ENCODE peak calls at places on chromosome 17, in nine cellular contexts. One of them, this sample, is unnamed.

GRCh38 chr17:72151565-72152391 is 31.0 kb downstream of the SOX9 start:
- DNase-seq in retinal pigment epithelial cell: peak
- DNase-seq in ureter: peak
- DNase-seq in NCI-H146: peak
- DNase-seq in neuronal stem cell: peak
- DNase-seq in H7: peak
- DNase-seq in stimulated activated CD8-positive, alpha-beta memory T cell treated with anti-CD3 and anti-CD28 coated beads, Interleukin-15, amount 100 ng/mL, for 48 hours: no peak
- DNase-seq in HL-60: no peak
- DNase-seq in HCT116: peak
- DNase-seq in this sample: peak

GRCh38 chr17:79272666-79273219 is 198.1 kb downstream of the ENGASE start:
- DNase-seq in HCT116: peak
- DNase-seq in neuronal stem cell: no peak
- DNase-seq in ureter: no peak
- DNase-seq in retinal pigment epithelial cell: no peak
- DNase-seq in NCI-H146: no peak
- DNase-seq in stimulated activated CD8-positive, alpha-beta memory T cell treated with anti-CD3 and anti-CD28 coated beads, Interleukin-15, amount 100 ng/mL, for 48 hours: no peak
- DNase-seq in H7: no peak
- DNase-seq in HL-60: no peak
- DNase-seq in this sample: no peak

GRCh38 chr17:57085448-57086068 is 512 bp downstream of the AKAP1 start:
- DNase-seq in ureter: peak
- DNase-seq in stimulated activated CD8-positive, alpha-beta memory T cell treated with anti-CD3 and anti-CD28 coated beads, Interleukin-15, amount 100 ng/mL, for 48 hours: peak
- DNase-seq in HL-60: peak
- DNase-seq in neuronal stem cell: peak
- DNase-seq in H7: peak
- DNase-seq in HCT116: no peak
- DNase-seq in retinal pigment epithelial cell: no peak
- DNase-seq in NCI-H146: peak
- DNase-seq in this sample: peak

GRCh38 chr17:40526668-40527067 is 25.2 kb upstream of the TNS4 start:
- DNase-seq in HCT116: no peak
- DNase-seq in ureter: no peak
- DNase-seq in retinal pigment epithelial cell: no peak
- DNase-seq in neuronal stem cell: no peak
- DNase-seq in stimulated activated CD8-positive, alpha-beta memory T cell treated with anti-CD3 and anti-CD28 coated beads, Interleukin-15, amount 100 ng/mL, for 48 hours: no peak
- DNase-seq in NCI-H146: no peak
- DNase-seq in HL-60: no peak
- DNase-seq in H7: no peak
- DNase-seq in this sample: peak

GRCh38 chr17:66951605-66951953 is 12.9 kb upstream of the CACNG4 start:
- DNase-seq in stimulated activated CD8-positive, alpha-beta memory T cell treated with anti-CD3 and anti-CD28 coated beads, Interleukin-15, amount 100 ng/mL, for 48 hours: no peak
- DNase-seq in neuronal stem cell: no peak
- DNase-seq in ureter: no peak
- DNase-seq in HCT116: no peak
- DNase-seq in retinal pigment epithelial cell: no peak
- DNase-seq in HL-60: no peak
- DNase-seq in H7: no peak
- DNase-seq in NCI-H146: no peak
- DNase-seq in this sample: no peak

GRCh38 chr17:43363181-43363925 is 35.4 kb upstream of the ARL4D start:
- DNase-seq in ureter: no peak
- DNase-seq in stimulated activated CD8-positive, alpha-beta memory T cell treated with anti-CD3 and anti-CD28 coated beads, Interleukin-15, amount 100 ng/mL, for 48 hours: no peak
- DNase-seq in retinal pigment epithelial cell: no peak
- DNase-seq in H7: peak
- DNase-seq in HCT116: no peak
- DNase-seq in neuronal stem cell: no peak
- DNase-seq in NCI-H146: no peak
- DNase-seq in HL-60: no peak
- DNase-seq in this sample: no peak

GRCh38 chr17:50721194-50722010 is 2.0 kb downstream of the LUC7L3 start:
- DNase-seq in H7: no peak
- DNase-seq in HCT116: no peak
- DNase-seq in neuronal stem cell: no peak
- DNase-seq in stimulated activated CD8-positive, alpha-beta memory T cell treated with anti-CD3 and anti-CD28 coated beads, Interleukin-15, amount 100 ng/mL, for 48 hours: no peak
- DNase-seq in NCI-H146: no peak
- DNase-seq in retinal pigment epithelial cell: no peak
- DNase-seq in ureter: no peak
- DNase-seq in HL-60: peak
- DNase-seq in this sample: no peak

GRCh38 chr17:78759969-78760352 is 22.1 kb downstream of the CYTH1 start:
- DNase-seq in H7: no peak
- DNase-seq in retinal pigment epithelial cell: no peak
- DNase-seq in HCT116: no peak
- DNase-seq in stimulated activated CD8-positive, alpha-beta memory T cell treated with anti-CD3 and anti-CD28 coated beads, Interleukin-15, amount 100 ng/mL, for 48 hours: no peak
- DNase-seq in NCI-H146: no peak
- DNase-seq in HL-60: peak
- DNase-seq in neuronal stem cell: no peak
- DNase-seq in ureter: no peak
- DNase-seq in this sample: no peak

GRCh38 chr17:73105448-73105847 is 13.0 kb upstream of the SLC39A11 start:
- DNase-seq in HL-60: peak
- DNase-seq in NCI-H146: no peak
- DNase-seq in neuronal stem cell: no peak
- DNase-seq in ureter: no peak
- DNase-seq in stimulated activated CD8-positive, alpha-beta memory T cell treated with anti-CD3 and anti-CD28 coated beads, Interleukin-15, amount 100 ng/mL, for 48 hours: no peak
- DNase-seq in HCT116: no peak
- DNase-seq in H7: no peak
- DNase-seq in retinal pigment epithelial cell: no peak
- DNase-seq in this sample: no peak

GRCh38 chr17:62105361-62105760 is 40.3 kb upstream of the MED13 start:
- DNase-seq in stimulated activated CD8-positive, alpha-beta memory T cell treated with anti-CD3 and anti-CD28 coated beads, Interleukin-15, amount 100 ng/mL, for 48 hours: no peak
- DNase-seq in retinal pigment epithelial cell: no peak
- DNase-seq in ureter: no peak
- DNase-seq in HL-60: no peak
- DNase-seq in H7: no peak
- DNase-seq in HCT116: no peak
- DNase-seq in NCI-H146: no peak
- DNase-seq in neuronal stem cell: no peak
- DNase-seq in this sample: no peak